ENCODE peak calls at places on chromosome 10, in ten cellular contexts. One of them, this sample, is unnamed.

GRCh38 chr10:82942572-82943091 is 1067.6 kb downstream of the NRG3 start:
- DNase-seq in GM23338: no peak
- DNase-seq in cardiac fibroblast: peak
- DNase-seq in ascending aorta: no peak
- DNase-seq in A549: no peak
- DNase-seq in NB4: peak
- DNase-seq in heart left ventricle: no peak
- DNase-seq in tibial artery: no peak
- DNase-seq in IMR-90: no peak
- DNase-seq in kidney epithelial cell: peak
- DNase-seq in this sample: peak

GRCh38 chr10:47383254-47384147 is 592 bp downstream of the ZNF488 start:
- DNase-seq in GM23338: peak
- DNase-seq in cardiac fibroblast: no peak
- DNase-seq in ascending aorta: no peak
- DNase-seq in A549: no peak
- DNase-seq in NB4: no peak
- DNase-seq in heart left ventricle: no peak
- DNase-seq in tibial artery: no peak
- DNase-seq in IMR-90: no peak
- DNase-seq in kidney epithelial cell: no peak
- DNase-seq in this sample: no peak

GRCh38 chr10:100736809-100737358 is 8.5 kb upstream of the PAX2 start:
- DNase-seq in GM23338: peak
- DNase-seq in cardiac fibroblast: no peak
- DNase-seq in ascending aorta: no peak
- DNase-seq in A549: no peak
- DNase-seq in NB4: no peak
- DNase-seq in heart left ventricle: no peak
- DNase-seq in tibial artery: no peak
- DNase-seq in IMR-90: no peak
- DNase-seq in kidney epithelial cell: no peak
- DNase-seq in this sample: no peak

GRCh38 chr10:70761031-70761601 is 24.1 kb downstream of the TBATA start:
- DNase-seq in GM23338: peak
- DNase-seq in cardiac fibroblast: peak
- DNase-seq in ascending aorta: no peak
- DNase-seq in A549: no peak
- DNase-seq in NB4: peak
- DNase-seq in heart left ventricle: peak
- DNase-seq in tibial artery: peak
- DNase-seq in IMR-90: no peak
- DNase-seq in kidney epithelial cell: no peak
- DNase-seq in this sample: no peak

GRCh38 chr10:103507235-103508191 is 14.0 kb downstream of the NEURL1 start:
- DNase-seq in GM23338: no peak
- DNase-seq in cardiac fibroblast: no peak
- DNase-seq in ascending aorta: no peak
- DNase-seq in A549: no peak
- DNase-seq in NB4: peak
- DNase-seq in heart left ventricle: no peak
- DNase-seq in tibial artery: no peak
- DNase-seq in IMR-90: no peak
- DNase-seq in kidney epithelial cell: no peak
- DNase-seq in this sample: no peak

GRCh38 chr10:27457261-27457945 is 46.7 kb upstream of the RAB18 start:
- DNase-seq in GM23338: peak
- DNase-seq in cardiac fibroblast: no peak
- DNase-seq in ascending aorta: no peak
- DNase-seq in A549: no peak
- DNase-seq in NB4: peak
- DNase-seq in heart left ventricle: no peak
- DNase-seq in tibial artery: no peak
- DNase-seq in IMR-90: no peak
- DNase-seq in kidney epithelial cell: no peak
- DNase-seq in this sample: no peak

GRCh38 chr10:77911535-77912123 is 14.9 kb downstream of the DLG5 start:
- DNase-seq in GM23338: no peak
- DNase-seq in cardiac fibroblast: peak
- DNase-seq in ascending aorta: no peak
- DNase-seq in A549: peak
- DNase-seq in NB4: peak
- DNase-seq in heart left ventricle: no peak
- DNase-seq in tibial artery: no peak
- DNase-seq in IMR-90: peak
- DNase-seq in kidney epithelial cell: no peak
- DNase-seq in this sample: peak

GRCh38 chr10:32489935-32490334 is 44.0 kb downstream of the CCDC7 start:
- DNase-seq in GM23338: no peak
- DNase-seq in cardiac fibroblast: no peak
- DNase-seq in ascending aorta: no peak
- DNase-seq in A549: no peak
- DNase-seq in NB4: no peak
- DNase-seq in heart left ventricle: no peak
- DNase-seq in tibial artery: no peak
- DNase-seq in IMR-90: peak
- DNase-seq in kidney epithelial cell: no peak
- DNase-seq in this sample: no peak

GRCh38 chr10:130027716-130028464 is 63.8 kb upstream of the EBF3 start:
- DNase-seq in GM23338: no peak
- DNase-seq in cardiac fibroblast: no peak
- DNase-seq in ascending aorta: no peak
- DNase-seq in A549: no peak
- DNase-seq in NB4: no peak
- DNase-seq in heart left ventricle: peak
- DNase-seq in tibial artery: peak
- DNase-seq in IMR-90: no peak
- DNase-seq in kidney epithelial cell: no peak
- DNase-seq in this sample: no peak

GRCh38 chr10:16965740-16966447 is 148.7 kb upstream of the RSU1 start:
- DNase-seq in GM23338: peak
- DNase-seq in cardiac fibroblast: peak
- DNase-seq in ascending aorta: no peak
- DNase-seq in A549: peak
- DNase-seq in NB4: no peak
- DNase-seq in heart left ventricle: no peak
- DNase-seq in tibial artery: no peak
- DNase-seq in IMR-90: peak
- DNase-seq in kidney epithelial cell: peak
- DNase-seq in this sample: peak

GRCh38 chr10:77550378-77550777 is 87.2 kb downstream of the KCNMA1 start:
- DNase-seq in GM23338: no peak
- DNase-seq in cardiac fibroblast: no peak
- DNase-seq in ascending aorta: no peak
- DNase-seq in A549: no peak
- DNase-seq in NB4: no peak
- DNase-seq in heart left ventricle: no peak
- DNase-seq in tibial artery: peak
- DNase-seq in IMR-90: no peak
- DNase-seq in kidney epithelial cell: no peak
- DNase-seq in this sample: no peak

GRCh38 chr10:100664509-100664908 is 80.9 kb upstream of the PAX2 start:
- DNase-seq in GM23338: no peak
- DNase-seq in cardiac fibroblast: no peak
- DNase-seq in ascending aorta: no peak
- DNase-seq in A549: no peak
- DNase-seq in NB4: no peak
- DNase-seq in heart left ventricle: no peak
- DNase-seq in tibial artery: no peak
- DNase-seq in IMR-90: no peak
- DNase-seq in kidney epithelial cell: no peak
- DNase-seq in this sample: no peak

GRCh38 chr10:84026821-84027257 is 112.5 kb upstream of the GHITM start:
- DNase-seq in GM23338: peak
- DNase-seq in cardiac fibroblast: peak
- DNase-seq in ascending aorta: no peak
- DNase-seq in A549: no peak
- DNase-seq in NB4: peak
- DNase-seq in heart left ventricle: no peak
- DNase-seq in tibial artery: no peak
- DNase-seq in IMR-90: peak
- DNase-seq in kidney epithelial cell: no peak
- DNase-seq in this sample: no peak

GRCh38 chr10:91043173-91043910 is 122.5 kb upstream of the ANKRD1 start:
- DNase-seq in GM23338: peak
- DNase-seq in cardiac fibroblast: peak
- DNase-seq in ascending aorta: no peak
- DNase-seq in A549: peak
- DNase-seq in NB4: peak
- DNase-seq in heart left ventricle: no peak
- DNase-seq in tibial artery: no peak
- DNase-seq in IMR-90: peak
- DNase-seq in kidney epithelial cell: no peak
- DNase-seq in this sample: peak

GRCh38 chr10:115355162-115355760 is 262.1 kb downstream of the ATRNL1 start:
- DNase-seq in GM23338: peak
- DNase-seq in cardiac fibroblast: peak
- DNase-seq in ascending aorta: no peak
- DNase-seq in A549: peak
- DNase-seq in NB4: peak
- DNase-seq in heart left ventricle: no peak
- DNase-seq in tibial artery: no peak
- DNase-seq in IMR-90: peak
- DNase-seq in kidney epithelial cell: peak
- DNase-seq in this sample: peak
- TF ChIP-seq CTCF in GM23338: peak
- TF ChIP-seq CTCF in cardiac fibroblast: peak
- TF ChIP-seq CTCF in ascending aorta: peak
- TF ChIP-seq CTCF in A549: peak
- TF ChIP-seq CTCF in NB4: peak
- TF ChIP-seq CTCF in heart left ventricle: peak
- TF ChIP-seq CTCF in tibial artery: peak
- TF ChIP-seq CTCF in IMR-90: peak
- TF ChIP-seq CTCF in kidney epithelial cell: peak
- TF ChIP-seq CTCF in this sample: peak

GRCh38 chr10:125160856-125161569 is 650 bp upstream of the CTBP2 start:
- DNase-seq in GM23338: peak
- DNase-seq in cardiac fibroblast: peak
- DNase-seq in ascending aorta: peak
- DNase-seq in A549: peak
- DNase-seq in NB4: peak
- DNase-seq in heart left ventricle: peak
- DNase-seq in tibial artery: peak
- DNase-seq in IMR-90: peak
- DNase-seq in kidney epithelial cell: no peak
- DNase-seq in this sample: peak
- H3K4me3 ChIP-seq in GM23338: peak
- H3K4me3 ChIP-seq in cardiac fibroblast: peak
- H3K4me3 ChIP-seq in ascending aorta: peak
- H3K4me3 ChIP-seq in A549: peak
- H3K4me3 ChIP-seq in NB4: peak
- H3K4me3 ChIP-seq in heart left ventricle: peak
- H3K4me3 ChIP-seq in tibial artery: peak
- H3K4me3 ChIP-seq in IMR-90: peak
- H3K4me3 ChIP-seq in kidney epithelial cell: peak
- H3K4me3 ChIP-seq in this sample: peak

DNA sequence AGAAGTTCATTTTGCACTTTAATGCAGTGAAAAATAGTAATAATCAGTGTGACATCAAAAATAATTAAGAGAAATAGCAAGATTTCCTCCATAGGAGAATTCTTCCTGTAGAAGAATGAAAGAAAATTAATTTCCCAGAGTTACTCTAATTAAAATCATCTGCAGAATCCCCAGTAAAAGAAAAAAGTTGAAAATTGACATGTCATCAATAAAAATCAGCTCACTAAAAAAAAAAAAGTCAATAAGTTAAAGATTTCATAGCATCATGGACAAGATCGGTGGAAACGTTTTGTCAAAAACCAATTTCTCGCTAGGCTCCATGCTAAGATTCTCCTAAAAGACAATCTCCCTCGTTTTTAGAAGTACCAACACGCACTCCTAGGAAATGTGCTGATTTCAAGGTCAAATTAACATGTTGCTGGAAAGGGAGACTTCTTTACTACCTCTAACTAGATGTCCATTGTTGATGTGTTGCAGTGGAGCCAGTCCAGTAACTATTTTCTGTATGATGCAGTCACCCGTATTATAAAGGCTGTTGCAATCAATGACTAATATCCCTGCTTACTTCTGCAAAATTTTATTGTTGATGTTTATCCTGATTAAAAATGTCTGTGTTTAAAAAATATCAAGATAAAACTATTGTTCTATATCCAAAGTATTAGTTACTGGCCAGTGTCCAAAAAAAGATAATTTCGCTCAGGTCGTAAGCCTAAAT is 591.9 kb upstream of the MGMT start:
- DNase-seq in GM23338: no peak
- DNase-seq in cardiac fibroblast: peak
- DNase-seq in ascending aorta: no peak
- DNase-seq in A549: no peak
- DNase-seq in NB4: peak
- DNase-seq in heart left ventricle: no peak
- DNase-seq in tibial artery: no peak
- DNase-seq in IMR-90: no peak
- DNase-seq in kidney epithelial cell: no peak
- DNase-seq in this sample: peak
- TF ChIP-seq CTCF in GM23338: no peak
- TF ChIP-seq CTCF in cardiac fibroblast: no peak
- TF ChIP-seq CTCF in ascending aorta: no peak
- TF ChIP-seq CTCF in A549: no peak
- TF ChIP-seq CTCF in NB4: no peak
- TF ChIP-seq CTCF in heart left ventricle: no peak
- TF ChIP-seq CTCF in tibial artery: no peak
- TF ChIP-seq CTCF in IMR-90: no peak
- TF ChIP-seq CTCF in kidney epithelial cell: no peak
- TF ChIP-seq CTCF in this sample: no peak

GRCh38 chr10:97573021-97573420 is 442 bp downstream of the ANKRD2 start:
- DNase-seq in GM23338: no peak
- DNase-seq in cardiac fibroblast: no peak
- DNase-seq in ascending aorta: no peak
- DNase-seq in A549: no peak
- DNase-seq in NB4: no peak
- DNase-seq in heart left ventricle: no peak
- DNase-seq in tibial artery: no peak
- DNase-seq in IMR-90: peak
- DNase-seq in kidney epithelial cell: no peak
- DNase-seq in this sample: no peak

GRCh38 chr10:97570146-97570788 is 2.3 kb upstream of the ANKRD2 start:
- DNase-seq in GM23338: no peak
- DNase-seq in cardiac fibroblast: no peak
- DNase-seq in ascending aorta: no peak
- DNase-seq in A549: no peak
- DNase-seq in NB4: no peak
- DNase-seq in heart left ventricle: peak
- DNase-seq in tibial artery: no peak
- DNase-seq in IMR-90: no peak
- DNase-seq in kidney epithelial cell: no peak
- DNase-seq in this sample: no peak

GRCh38 chr10:97571622-97572021 is 957 bp upstream of the ANKRD2 start:
- DNase-seq in GM23338: no peak
- DNase-seq in cardiac fibroblast: no peak
- DNase-seq in ascending aorta: no peak
- DNase-seq in A549: no peak
- DNase-seq in NB4: no peak
- DNase-seq in heart left ventricle: peak
- DNase-seq in tibial artery: no peak
- DNase-seq in IMR-90: no peak
- DNase-seq in kidney epithelial cell: peak
- DNase-seq in this sample: no peak

GRCh38 chr10:97572214-97572989 is at the start of gene ANKRD2:
- DNase-seq in GM23338: peak
- DNase-seq in cardiac fibroblast: peak
- DNase-seq in ascending aorta: no peak
- DNase-seq in A549: peak
- DNase-seq in NB4: peak
- DNase-seq in heart left ventricle: peak
- DNase-seq in tibial artery: peak
- DNase-seq in IMR-90: peak
- DNase-seq in kidney epithelial cell: no peak
- DNase-seq in this sample: peak

GRCh38 chr10:97570789-97571536 is 1.6 kb upstream of the ANKRD2 start:
- DNase-seq in GM23338: no peak
- DNase-seq in cardiac fibroblast: no peak
- DNase-seq in ascending aorta: no peak
- DNase-seq in A549: no peak
- DNase-seq in NB4: no peak
- DNase-seq in heart left ventricle: peak
- DNase-seq in tibial artery: no peak
- DNase-seq in IMR-90: no peak
- DNase-seq in kidney epithelial cell: no peak
- DNase-seq in this sample: no peak
- H3K4me3 ChIP-seq in GM23338: no peak
- H3K4me3 ChIP-seq in cardiac fibroblast: no peak
- H3K4me3 ChIP-seq in ascending aorta: no peak
- H3K4me3 ChIP-seq in A549: no peak
- H3K4me3 ChIP-seq in NB4: no peak
- H3K4me3 ChIP-seq in heart left ventricle: no peak
- H3K4me3 ChIP-seq in tibial artery: no peak
- H3K4me3 ChIP-seq in IMR-90: no peak
- H3K4me3 ChIP-seq in kidney epithelial cell: no peak
- H3K4me3 ChIP-seq in this sample: no peak

This sample was measured in fibroblast of villous mesenchyme.